ENCODE peak calls at places on chromosome 16, in seven cellular contexts. B, U, Q, I, T, L and G are unnamed samples.

GRCh38 chr16:81582655-81583441 is 138.2 kb downstream of the CMIP start:
- DNase-seq in B (no peak), U (peak; percentile 38), Q (peak; percentile 75), I (no peak), T (no peak), L (no peak), G (no peak)

GRCh38 chr16:57373117-57373947 is 1.0 kb downstream of the CX3CL1 start:
- DNase-seq in B (peak; percentile 54), U (no peak), Q (no peak), I (no peak), T (no peak), L (no peak), G (no peak)

GRCh38 chr16:53541326-53541725 is 38.3 kb upstream of the AKTIP start:
- DNase-seq in B (no peak), U (no peak), Q (no peak), I (no peak), T (no peak), L (no peak), G (no peak)

GRCh38 chr16:3027488-3027795 is 3.6 kb downstream of the THOC6 start:
- DNase-seq in B (no peak), U (no peak), Q (no peak), I (no peak), T (no peak), L (no peak), G (no peak)

GRCh38 chr16:31455601-31456314 is 3.5 kb upstream of the ARMC5 start:
- DNase-seq in B (no peak), U (no peak), Q (peak; percentile 23), I (no peak), T (no peak), L (no peak), G (no peak)

GRCh38 chr16:73197598-73197997 is 149.7 kb upstream of the ZFHX3 start:
- DNase-seq in B (no peak), U (no peak), Q (no peak), I (no peak), T (no peak), L (no peak), G (peak; percentile 49)

GRCh38 chr16:30700971-30701370 is 2.0 kb downstream of the SRCAP start:
- DNase-seq in B (no peak), U (no peak), Q (no peak), I (no peak), T (no peak), L (no peak), G (no peak)

GRCh38 chr16:50403491-50403890 is 34.7 kb upstream of the BRD7 start:
- DNase-seq in B (no peak), U (no peak), Q (no peak), I (no peak), T (no peak), L (no peak), G (no peak)

GRCh38 chr16:13873835-13874438 is 46.0 kb upstream of the ERCC4 start:
- DNase-seq in B (no peak), U (no peak), Q (peak; percentile 65), I (no peak), T (no peak), L (no peak), G (no peak)

GRCh38 chr16:48000622-48001021 is 155.2 kb downstream of the ABCC12 start:
- DNase-seq in B (no peak), U (no peak), Q (no peak), I (no peak), T (no peak), L (no peak), G (no peak)

GRCh38 chr16:80723981-80724380 is 80.4 kb downstream of the CDYL2 start:
- DNase-seq in B (no peak), U (no peak), Q (no peak), I (no peak), T (no peak), L (no peak), G (no peak)

GRCh38 chr16:19238386-19238785 is 47.1 kb upstream of the CLEC19A start:
- DNase-seq in B (no peak), U (no peak), Q (peak; percentile 34), I (no peak), T (no peak), L (no peak), G (no peak)

GRCh38 chr16:81632392-81633146 is 146.5 kb upstream of the PLCG2 start:
- DNase-seq in B (peak; percentile 73), U (no peak), Q (no peak), I (peak; percentile 54), T (peak; percentile 51), L (no peak), G (peak; percentile 37)

GRCh38 chr16:30903596-30903995 is 7.2 kb downstream of the CTF1 start:
- DNase-seq in B (no peak), U (no peak), Q (peak; percentile 21), I (no peak), T (no peak), L (no peak), G (no peak)

GRCh38 chr16:64754279-64754678 is 367.6 kb downstream of the CDH11 start:
- DNase-seq in B (no peak), U (no peak), Q (no peak), I (no peak), T (no peak), L (no peak), G (no peak)

GRCh38 chr16:5015887-5016286 is 17.8 kb downstream of the NAGPA start:
- DNase-seq in B (no peak), U (no peak), Q (no peak), I (no peak), T (no peak), L (no peak), G (no peak)

GRCh38 chr16:76335187-76335974 is 58.2 kb downstream of the CNTNAP4 start:
- DNase-seq in B (no peak), U (no peak), Q (peak; percentile 81), I (no peak), T (no peak), L (no peak), G (no peak)

GRCh38 chr16:85231959-85232358 is 119.7 kb upstream of the CIBAR2 start:
- DNase-seq in B (no peak), U (no peak), Q (no peak), I (no peak), T (no peak), L (peak; percentile 56), G (no peak)

GRCh38 chr16:82108101-82108500 is 61.9 kb downstream of the MPHOSPH6 start:
- DNase-seq in B (no peak), U (no peak), Q (peak; percentile 93), I (no peak), T (no peak), L (no peak), G (no peak)

GRCh38 chr16:4233431-4233830 is 8.4 kb downstream of the SRL start:
- DNase-seq in B (no peak), U (no peak), Q (no peak), I (no peak), T (no peak), L (no peak), G (no peak)

GRCh38 chr16:81004646-81005353 is 1.9 kb downstream of the CMC2 start:
- DNase-seq in B (peak; percentile 36), U (no peak), Q (peak; percentile 60), I (peak; percentile 39), T (no peak), L (no peak), G (peak; percentile 53)

GRCh38 chr16:626174-626765 is 4.5 kb upstream of the WFIKKN1 start:
- DNase-seq in B (no peak), U (no peak), Q (no peak), I (no peak), T (no peak), L (no peak), G (no peak)

GRCh38 chr16:17612336-17612735 is 141.6 kb upstream of the XYLT1 start:
- DNase-seq in B (no peak), U (no peak), Q (no peak), I (no peak), T (no peak), L (no peak), G (no peak)

GRCh38 chr16:49696414-49697101 is 159.4 kb downstream of the ZNF423 start:
- DNase-seq in B (no peak), U (no peak), Q (no peak), I (no peak), T (no peak), L (no peak), G (no peak)

GRCh38 chr16:68921654-68922053 is 78.3 kb downstream of the TANGO6 start:
- DNase-seq in B (peak; percentile 92), U (no peak), Q (no peak), I (peak; percentile 49), T (no peak), L (no peak), G (peak; percentile 36)

GRCh38 chr16:87216824-87217205 is 100.4 kb downstream of the C16orf95 start:
- DNase-seq in B (no peak), U (no peak), Q (no peak), I (no peak), T (no peak), L (no peak), G (no peak)

GRCh38 chr16:22784690-22785214 is 29.2 kb upstream of the HS3ST2 start:
- DNase-seq in B (no peak), U (no peak), Q (no peak), I (no peak), T (no peak), L (no peak), G (no peak)

GRCh38 chr16:77965346-77965745 is 57.0 kb upstream of the CLEC3A start:
- DNase-seq in B (no peak), U (no peak), Q (peak; percentile 37), I (no peak), T (no peak), L (peak; percentile 28), G (no peak)

GRCh38 chr16:5001571-5001970 is 32.2 kb downstream of the NAGPA start:
- DNase-seq in B (no peak), U (no peak), Q (no peak), I (no peak), T (no peak), L (no peak), G (no peak)

GRCh38 chr16:4410335-4411075 is 5.9 kb downstream of the CORO7 start:
- DNase-seq in B (no peak), U (peak; percentile 41), Q (no peak), I (peak; percentile 75), T (peak; percentile 77), L (peak; percentile 45), G (peak; percentile 65)

GRCh38 chr16:58022601-58023371 is 2.8 kb upstream of the MMP15 start:
- DNase-seq in B (no peak), U (peak; percentile 25), Q (peak; percentile 70), I (peak; percentile 91), T (no peak), L (peak; percentile 87), G (peak; percentile 77)

GRCh38 chr16:80656731-80657150 is 115.9 kb downstream of the DYNLRB2 start:
- DNase-seq in B (no peak), U (no peak), Q (no peak), I (no peak), T (no peak), L (no peak), G (no peak)

GRCh38 chr16:19851476-19851875 is 33.2 kb downstream of the GPRC5B start:
- DNase-seq in B (no peak), U (peak; percentile 34), Q (no peak), I (no peak), T (no peak), L (peak; percentile 44), G (no peak)